ENCODE peak calls at places on chromosomes 7 and 10, in seven cellular contexts. T is CD4-positive, CD25-positive, alpha-beta regulatory T cell; L is kidney epithelial cell; P is WERI-Rb-1; E is DND-41; D is GM23248; M is heart left ventricle. Y is an unnamed sample. For H3K27me3 and H3K36me3, the result is how much of the 10 kb centered on the place peaks cover.

GRCh38 chr10:44981172-44982113 is 2.8 kb upstream of the DEPP1 start:
- DNase-seq in E (no peak), L (peak), M (peak), T (no peak), P (no peak), D (peak), Y (peak)

GRCh38 chr7:50472427-50472826 is 22.3 kb upstream of the FIGNL1 start:
- DNase-seq in P (no peak), M (no peak), T (no peak), L (no peak), E (no peak), D (no peak), Y (no peak)

GRCh38 chr7:13656330-13656729 is 333.1 kb downstream of the ETV1 start:
- DNase-seq in M (no peak), P (no peak), T (no peak), E (no peak), L (no peak), D (no peak), Y (no peak)

GRCh38 chr10:52883996-52884871 is 111.7 kb upstream of the MBL2 start:
- DNase-seq in D (peak), T (no peak), M (no peak), E (peak), P (peak), L (peak), Y (no peak)

GRCh38 chr7:35691827-35692307 is 3.1 kb downstream of the HERPUD2 start:
- DNase-seq in D (peak), M (no peak), E (peak), P (no peak), T (peak), L (no peak), Y (no peak)

GRCh38 chr7:130891254-130892094 is 157.5 kb upstream of the KLF14 start:
- DNase-seq in E (no peak), T (no peak), L (no peak), D (peak), P (no peak), M (peak), Y (peak)

GRCh38 chr10:104639595-104640338 is 1.3 kb upstream of the SORCS3 start:
- DNase-seq in P (peak), T (no peak), D (no peak), E (no peak), L (no peak), M (no peak), Y (no peak)

GRCh38 chr7:128742206-128742605 is 3.0 kb downstream of the CALU start:
- DNase-seq in T (no peak), E (no peak), D (peak), L (no peak), M (no peak), P (no peak), Y (no peak)

GRCh38 chr10:61942997-61943457 is 41.5 kb downstream of the ARID5B start:
- DNase-seq in E (no peak), D (peak), M (no peak), T (no peak), P (no peak), L (no peak), Y (no peak)

GRCh38 chr7:16785846-16786245 is 19.0 kb downstream of the AGR2 start:
- DNase-seq in E (no peak), D (no peak), P (peak), T (no peak), M (no peak), L (no peak), Y (no peak)

GRCh38 chr7:2637505-2638223 is 5.9 kb downstream of the TTYH3 start:
- DNase-seq in T (no peak), L (no peak), D (no peak), E (no peak), P (no peak), M (peak), Y (no peak)

GRCh38 chr10:85657478-85658113 is 709.0 kb downstream of the GRID1 start:
- DNase-seq in L (no peak), D (no peak), P (no peak), E (no peak), T (no peak), M (peak), Y (no peak)

GRCh38 chr10:59865101-59865500 is 41.3 kb downstream of the CCDC6 start:
- DNase-seq in M (no peak), D (peak), P (peak), L (peak), T (peak), E (no peak), Y (no peak)

GRCh38 chr10:26790596-26790995 is 70.2 kb downstream of the ABI1 start:
- DNase-seq in P (no peak), M (no peak), T (no peak), D (peak), E (no peak), L (no peak), Y (peak)

GRCh38 chr7:155931386-155932085 is 119.3 kb upstream of the SHH start:
- DNase-seq in P (no peak), M (no peak), T (no peak), E (no peak), D (no peak), L (no peak), Y (no peak)

GRCh38 chr7:114921636-114922150 is at the start of gene MDFIC:
- DNase-seq in T (no peak), L (no peak), M (peak), D (no peak), E (no peak), P (no peak), Y (peak)

GRCh38 chr7:93902777-93903423 is 3.5 kb upstream of the GNGT1 start:
- DNase-seq in P (peak), D (peak), L (no peak), T (no peak), E (no peak), M (peak), Y (no peak)

GRCh38 chr7:50653997-50654425 is 88.8 kb upstream of the DDC start:
- DNase-seq in D (peak), L (no peak), E (no peak), T (no peak), M (peak), P (no peak), Y (no peak)

GRCh38 chr7:143002106-143002505 is 24.8 kb downstream of the OR9A2 start:
- DNase-seq in E (peak), M (no peak), D (peak), T (peak), P (peak), L (no peak), Y (no peak)

GRCh38 chr10:23826399-23826798 is 382.5 kb upstream of the KIAA1217 start:
- DNase-seq in D (peak), E (peak), M (peak), T (no peak), P (no peak), L (peak), Y (peak)

GRCh38 chr10:127649642-127650041 is 87.3 kb upstream of the FOXI2 start:
- DNase-seq in D (peak), T (no peak), E (peak), P (peak), M (no peak), L (no peak), Y (no peak)

GRCh38 chr10:52779541-52780390 is 7.2 kb upstream of the MBL2 start:
- DNase-seq in T (no peak), E (peak), P (peak), L (no peak), M (peak), D (peak), Y (peak)

GRCh38 chr7:99397632-99397983 is 10.8 kb downstream of the PDAP1 start:
- DNase-seq in M (no peak), P (no peak), D (no peak), L (no peak), T (no peak), E (no peak), Y (no peak)

GRCh38 chr10:62866451-62866850 is 50.3 kb upstream of the EGR2 start:
- DNase-seq in L (no peak), E (no peak), M (no peak), T (no peak), D (peak), P (no peak), Y (no peak)

GRCh38 chr10:84195044-84195830 is 900 bp downstream of the CDHR1 start:
- DNase-seq in D (no peak), M (no peak), P (no peak), T (no peak), L (no peak), E (no peak), Y (no peak)
- H3K27me3 ChIP-seq in D (half or more), M (half or more), P (under half), T (under half), L (under half), E (under half), Y (under half)

GRCh38 chr10:78011065-78011464 is 18.2 kb downstream of the POLR3A start:
- DNase-seq in P (no peak), T (no peak), M (no peak), L (no peak), D (no peak), E (no peak), Y (no peak)
- H3K36me3 ChIP-seq in P (half or more), T (half or more), M (half or more), L (under half), D (half or more), E (half or more), Y (half or more)

GRCh38 chr10:29414501-29414900 is 125.6 kb downstream of the LYZL1 start:
- DNase-seq in D (no peak), L (no peak), E (no peak), M (no peak), T (no peak), P (no peak), Y (no peak)
- H3K4me3 ChIP-seq in D (no peak), L (no peak), E (no peak), M (no peak), T (no peak), P (no peak), Y (no peak)

DNA sequence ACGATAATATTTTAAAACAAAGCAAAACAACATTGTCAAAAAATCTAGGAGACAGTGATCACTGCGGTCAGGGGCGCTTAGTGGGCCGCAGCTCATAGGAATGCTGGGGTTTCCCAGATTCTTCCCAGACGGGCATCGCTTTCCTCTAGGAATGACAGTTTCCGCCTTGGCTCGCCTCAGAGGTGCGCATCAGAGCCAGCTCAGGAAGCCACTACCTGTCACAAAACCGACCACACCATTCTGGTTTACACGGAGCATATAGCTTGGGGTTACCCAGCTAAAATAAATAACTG is 292.6 kb upstream of the NFE2L3 start:
- DNase-seq in M (no peak), T (no peak), D (no peak), E (no peak), L (no peak), P (no peak), Y (no peak)
- H3K27me3 ChIP-seq in M (half or more), T (half or more), D (under half), E (under half), L (under half), P (under half), Y (under half)

GRCh38 chr10:113148899-113149298 is 198.9 kb downstream of the TCF7L2 start:
- DNase-seq in T (no peak), P (no peak), D (no peak), L (no peak), E (no peak), M (no peak), Y (no peak)

GRCh38 chr10:113158183-113158582 is 208.1 kb downstream of the TCF7L2 start:
- DNase-seq in M (no peak), E (no peak), P (peak), D (peak), L (no peak), T (no peak), Y (no peak)

GRCh38 chr10:113151178-113151577 is 201.1 kb downstream of the TCF7L2 start:
- DNase-seq in M (no peak), L (no peak), E (no peak), T (no peak), P (no peak), D (no peak), Y (no peak)

GRCh38 chr10:113159563-113159962 is 209.5 kb downstream of the TCF7L2 start:
- DNase-seq in E (no peak), M (no peak), D (no peak), P (no peak), L (no peak), T (no peak), Y (no peak)

DNA sequence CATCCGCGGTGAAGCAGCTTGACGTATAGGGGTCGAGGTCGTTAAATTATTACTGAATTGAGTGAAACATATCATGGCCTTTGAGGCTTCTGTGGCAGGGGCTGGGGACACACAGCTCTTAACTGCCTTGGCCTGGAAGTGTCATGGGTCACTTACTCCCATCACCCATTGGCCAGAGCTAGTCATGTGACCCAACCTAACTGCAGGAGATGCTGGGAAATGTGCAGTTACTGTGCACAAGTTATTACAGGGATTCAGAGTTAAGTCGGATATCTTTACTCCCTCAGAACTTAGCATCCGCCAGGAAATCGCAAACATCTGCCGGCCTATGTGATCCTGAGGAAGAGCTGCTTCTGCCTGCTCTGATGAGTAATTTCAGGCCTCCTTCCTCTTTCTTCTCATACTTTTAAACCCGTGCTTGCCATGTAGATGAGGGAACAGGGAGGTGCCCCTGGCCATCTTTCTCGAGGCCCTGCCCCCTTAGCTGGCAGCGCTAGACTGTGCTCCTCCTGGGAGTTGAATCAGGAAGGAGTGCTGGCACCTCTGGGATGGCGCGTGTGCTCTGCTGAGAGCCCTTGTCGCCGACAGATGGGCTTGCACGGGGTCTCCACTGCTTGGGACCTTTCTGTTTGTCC is 203.6 kb downstream of the TCF7L2 start:
- DNase-seq in M (no peak), T (no peak), L (no peak), E (no peak), P (no peak), D (peak), Y (no peak)
- H3K36me3 ChIP-seq in M (half or more), T (under half), L (under half), E (half or more), P (under half), D (half or more), Y (under half)

DNA sequence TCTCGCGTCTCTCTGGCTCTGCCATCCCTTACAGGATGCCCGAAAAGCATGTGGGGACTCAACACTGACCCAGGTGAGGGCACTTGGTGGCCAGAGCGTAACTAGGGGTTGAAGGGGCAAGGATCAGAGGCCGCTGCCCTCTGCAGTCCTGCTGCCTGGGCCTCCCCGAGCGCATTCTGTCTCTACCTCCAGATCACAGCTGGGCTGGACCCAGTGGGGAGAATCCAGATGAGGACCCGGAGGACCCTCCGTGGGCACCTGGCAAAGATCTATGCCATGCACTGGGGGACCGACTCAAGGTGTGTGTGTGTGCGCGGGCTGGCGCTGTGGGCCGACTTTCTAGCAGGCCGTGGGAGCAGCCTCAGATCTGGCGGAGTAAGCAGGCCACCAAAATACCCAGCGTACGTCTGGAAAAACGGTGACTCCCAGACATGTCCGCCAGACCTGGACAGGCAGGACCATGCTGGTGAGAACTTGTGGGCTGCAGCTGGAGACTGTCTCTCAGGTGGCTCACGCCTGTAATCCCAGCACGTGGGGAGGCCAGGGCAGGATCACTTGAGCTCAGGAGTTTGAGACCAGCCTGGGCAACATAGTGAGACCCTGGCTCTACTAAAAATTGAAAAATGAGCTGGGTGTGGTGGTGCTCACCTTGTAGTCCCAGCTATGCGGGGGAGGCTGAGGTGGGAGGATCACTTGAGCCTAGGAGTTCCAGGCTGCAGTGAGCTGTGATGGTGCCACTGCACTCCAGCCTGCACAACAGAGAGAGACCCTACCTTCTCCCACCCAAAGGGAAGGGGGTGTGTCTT is 3.2 kb downstream of the GNB2 start:
- DNase-seq in L (no peak), D (no peak), E (no peak), P (no peak), M (no peak), T (no peak), Y (no peak)
- H3K4me3 ChIP-seq in L (peak), D (peak), E (no peak), P (no peak), M (peak), T (no peak), Y (no peak)

GRCh38 chr10:101063548-101064414 is 2.0 kb downstream of the KAZALD1 start:
- DNase-seq in T (no peak), M (peak), L (no peak), P (peak), E (no peak), D (no peak), Y (no peak)
- H3K27me3 ChIP-seq in T (under half), M (under half), L (under half), P (under half), E (under half), D (under half), Y (under half)

GRCh38 chr7:137471128-137471527 is 127.6 kb upstream of the PTN start:
- DNase-seq in M (no peak), E (no peak), P (no peak), D (no peak), T (no peak), L (no peak), Y (no peak)

GRCh38 chr7:137475966-137476365 is 132.4 kb upstream of the PTN start:
- DNase-seq in P (no peak), D (peak), E (no peak), L (no peak), M (no peak), T (no peak), Y (peak)

GRCh38 chr7:137469858-137470257 is 126.3 kb upstream of the PTN start:
- DNase-seq in D (no peak), M (no peak), E (no peak), T (no peak), P (no peak), L (no peak), Y (no peak)

GRCh38 chr7:137476937-137477336 is 133.4 kb upstream of the PTN start:
- DNase-seq in P (no peak), D (peak), E (no peak), M (no peak), L (no peak), T (no peak), Y (no peak)

GRCh38 chr7:137474627-137475026 is 131.1 kb upstream of the PTN start:
- DNase-seq in D (no peak), L (no peak), E (no peak), P (no peak), M (no peak), T (no peak), Y (no peak)
- H3K36me3 ChIP-seq in D (under half), L (under half), E (under half), P (under half), M (under half), T (under half), Y (under half)

GRCh38 chr10:11178606-11179221 is 161.0 kb downstream of the CELF2 start:
- DNase-seq in P (peak), M (peak), E (peak), T (peak), L (no peak), D (no peak), Y (no peak)
- H3K4me3 ChIP-seq in P (no peak), M (no peak), E (no peak), T (peak), L (no peak), D (no peak), Y (no peak)

DNA sequence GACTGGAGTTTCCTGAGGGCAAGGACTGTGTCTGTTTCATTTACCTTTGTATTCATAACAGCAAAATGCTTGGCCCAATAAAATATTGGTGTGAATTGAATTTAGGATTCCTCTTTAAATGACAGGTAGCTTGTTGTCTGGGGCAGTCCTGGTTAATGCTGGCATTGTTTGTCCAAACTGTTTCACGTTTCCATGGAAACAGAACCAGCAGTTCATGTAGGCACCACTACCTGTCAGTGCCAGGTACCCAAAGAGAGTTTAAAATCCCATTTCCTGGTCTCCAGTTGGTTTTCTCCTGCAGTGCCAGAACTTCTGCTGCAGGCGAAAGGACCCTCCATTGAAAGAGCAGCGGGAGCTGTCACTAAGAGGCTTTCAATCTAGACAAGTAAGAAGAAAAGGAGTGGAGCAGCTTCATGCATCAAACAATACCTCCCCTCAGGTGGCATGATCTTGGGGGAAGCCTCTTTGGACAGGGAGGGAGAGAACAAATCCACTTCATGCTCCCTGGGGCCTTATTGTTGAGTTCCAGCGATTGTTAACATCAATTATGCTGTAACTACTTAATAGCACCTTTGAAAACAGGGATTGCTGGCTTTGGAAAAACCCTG is 109.6 kb downstream of the KIF20B start:
- DNase-seq in P (no peak), D (no peak), M (no peak), E (no peak), T (no peak), L (no peak), Y (no peak)
- H3K27me3 ChIP-seq in P (under half), D (under half), M (under half), E (under half), T (under half), L (under half), Y (under half)